ENCODE peak calls at places on chromosome 1, in ten cellular contexts. C is activated CD4-positive, alpha-beta T cell treated with anti-CD3 and anti-CD28 coated beads, Interleukin-2, amount 50 U/mL, for 48 hours; Q is NCI-H146; T is LoVo; R is astrocyte of the spinal cord; M is AG09309; P is thyroid gland; W is HS-5; S is foreskin fibroblast; E is adrenal gland. F is an unnamed sample.

GRCh38 chr1:231058416-231059109 is 18.5 kb upstream of the FAM89A start:
- DNase-seq in Q (no peak), R (no peak), T (no peak), C (no peak), P (no peak), W (no peak), S (no peak), M (no peak), E (no peak), F (no peak)

GRCh38 chr1:72915581-72915980 is 633.2 kb upstream of the NEGR1 start:
- DNase-seq in T (no peak), S (no peak), R (no peak), E (no peak), C (no peak), P (peak; percentile 3), M (no peak), Q (peak; percentile 3), W (no peak), F (no peak)

GRCh38 chr1:156356875-156357534 is 12.0 kb upstream of the RHBG start:
- DNase-seq in P (peak; percentile 77), R (no peak), E (no peak), C (peak; percentile 50), W (no peak), M (no peak), T (peak; percentile 82), S (peak; percentile 14), Q (peak; percentile 80), F (peak; percentile 90)

GRCh38 chr1:91080650-91081049 is 58.8 kb upstream of the ZNF644 start:
- DNase-seq in Q (no peak), M (no peak), W (peak; percentile 86), P (no peak), R (no peak), T (no peak), S (no peak), C (no peak), E (no peak), F (no peak)

GRCh38 chr1:219380463-219380862 is 206.8 kb downstream of the LYPLAL1 start:
- DNase-seq in C (no peak), W (no peak), R (no peak), E (no peak), S (no peak), Q (no peak), M (no peak), T (no peak), P (no peak), F (no peak)

GRCh38 chr1:234503193-234504050 is 24.4 kb upstream of the TARBP1 start:
- DNase-seq in T (no peak), P (no peak), M (no peak), W (no peak), S (no peak), R (no peak), C (no peak), Q (no peak), E (no peak), F (no peak)

GRCh38 chr1:230691615-230692014 is 22.3 kb downstream of the AGT start:
- DNase-seq in R (no peak), S (no peak), P (no peak), Q (no peak), M (no peak), W (no peak), C (no peak), E (no peak), T (no peak), F (no peak)

GRCh38 chr1:214362188-214362882 is 81.4 kb downstream of the SMYD2 start:
- DNase-seq in E (peak; percentile 45), M (no peak), S (peak; percentile 29), R (peak; percentile 58), Q (no peak), P (no peak), T (no peak), C (no peak), W (no peak), F (no peak)

GRCh38 chr1:160567858-160568682 is 11.2 kb downstream of the CD84 start:
- DNase-seq in T (no peak), Q (no peak), R (no peak), M (no peak), C (peak; percentile 67), S (no peak), E (no peak), W (no peak), P (no peak), F (no peak)

GRCh38 chr1:77866296-77866695 is 22.1 kb upstream of the NEXN start:
- DNase-seq in W (no peak), E (no peak), M (no peak), C (no peak), T (no peak), R (no peak), P (no peak), S (peak; percentile 8), Q (no peak), F (no peak)

GRCh38 chr1:96978867-96979266 is 257.3 kb downstream of the PTBP2 start:
- DNase-seq in T (no peak), M (no peak), E (no peak), S (no peak), W (no peak), C (no peak), Q (no peak), R (no peak), P (no peak), F (no peak)

GRCh38 chr1:53906121-53906520 is 12.1 kb downstream of the DIO1 start:
- DNase-seq in M (no peak), P (no peak), E (no peak), R (no peak), C (no peak), S (no peak), Q (no peak), T (no peak), W (no peak), F (no peak)

GRCh38 chr1:205229399-205229861 is 1.7 kb downstream of the TMCC2 start:
- DNase-seq in M (no peak), P (peak; percentile 68), Q (peak; percentile 87), E (peak; percentile 68), R (peak; percentile 40), T (peak; percentile 56), W (no peak), S (peak; percentile 60), C (peak; percentile 63), F (peak; percentile 91)

GRCh38 chr1:106747791-106748190 is 308.7 kb upstream of the PRMT6 start:
- DNase-seq in S (no peak), P (no peak), Q (no peak), C (no peak), T (no peak), R (no peak), M (no peak), W (no peak), E (no peak), F (no peak)

GRCh38 chr1:207833956-207834660 is 76.8 kb downstream of the CD34 start:
- DNase-seq in E (no peak), M (no peak), C (no peak), W (no peak), P (no peak), Q (no peak), T (no peak), S (no peak), R (no peak), F (no peak)

GRCh38 chr1:155003227-155003765 is 694 bp downstream of the ZBTB7B start:
- DNase-seq in T (no peak), P (no peak), R (no peak), W (no peak), E (peak; percentile 49), M (no peak), S (peak; percentile 50), C (no peak), Q (peak; percentile 56), F (no peak)

GRCh38 chr1:183267646-183268431 is 81.8 kb downstream of the LAMC2 start:
- DNase-seq in M (peak; percentile 99), C (no peak), S (peak; percentile 99), E (peak; percentile 50), Q (no peak), R (peak; percentile 69), T (peak; percentile 30), W (peak; percentile 94), P (no peak), F (no peak)

GRCh38 chr1:56531624-56532358 is 47.6 kb downstream of the PLPP3 start:
- DNase-seq in E (no peak), W (no peak), T (no peak), C (no peak), S (no peak), R (no peak), P (no peak), M (no peak), Q (no peak), F (no peak)

GRCh38 chr1:149963358-149963757 is 26.7 kb upstream of the MTMR11 start:
- DNase-seq in M (no peak), S (peak; percentile 26), Q (no peak), P (no peak), T (no peak), C (no peak), E (no peak), W (no peak), R (no peak), F (no peak)

GRCh38 chr1:118486213-118486612 is 301.2 kb upstream of the SPAG17 start:
- DNase-seq in S (no peak), E (no peak), T (no peak), M (no peak), W (no peak), Q (peak; percentile 11), P (no peak), C (no peak), R (no peak), F (no peak)

GRCh38 chr1:20485527-20486456 is at the start of gene CAMK2N1:
- DNase-seq in E (peak; percentile 70), C (peak; percentile 60), R (peak; percentile 57), S (peak; percentile 93), Q (peak; percentile 63), W (no peak), P (peak; percentile 72), T (peak; percentile 69), M (no peak), F (peak; percentile 88)

GRCh38 chr1:215710340-215710971 is 143.4 kb downstream of the KCTD3 start:
- DNase-seq in E (no peak), W (no peak), M (peak; percentile 24), C (no peak), R (peak; percentile 41), S (peak; percentile 53), Q (peak; percentile 62), P (no peak), T (peak; percentile 25), F (peak; percentile 40)

F was measured in HuH-7.5.